ENCODE peak calls at places on chromosomes 12 and 14, in five cellular contexts. W, N, X, G and K are unnamed samples.

GRCh38 chr14:68249534-68250517 is 430.2 kb downstream of the RAD51B start:
- DNase-seq in W (peak), G (no peak), X (no peak), N (peak), K (peak)

GRCh38 chr12:124545508-124546418 is 21.6 kb downstream of the NCOR2 start:
- DNase-seq in W (no peak), X (no peak), G (no peak), N (peak), K (no peak)

GRCh38 chr14:76653875-76654572 is 107.2 kb upstream of the VASH1 start:
- DNase-seq in N (no peak), G (no peak), X (no peak), W (no peak), K (no peak)

GRCh38 chr12:99648183-99648582 is 630 bp downstream of the GARIN6 start:
- DNase-seq in W (no peak), N (no peak), G (no peak), X (no peak), K (no peak)

GRCh38 chr14:56394826-56395543 is 184.6 kb upstream of the TMEM260 start:
- DNase-seq in W (peak), X (no peak), G (no peak), N (no peak), K (no peak)

GRCh38 chr12:47707905-47708543 is 2.2 kb upstream of the RPAP3 start:
- DNase-seq in N (no peak), W (no peak), X (no peak), G (no peak), K (no peak)

GRCh38 chr14:35369701-35370191 is 34.8 kb downstream of the NFKBIA start:
- DNase-seq in N (peak), G (no peak), W (no peak), X (peak), K (no peak)

GRCh38 chr12:104416160-104416559 is 40.6 kb upstream of the CHST11 start:
- DNase-seq in N (no peak), X (no peak), W (no peak), G (no peak), K (no peak)

GRCh38 chr14:99268776-99269510 is 3.1 kb downstream of the BCL11B start:
- DNase-seq in W (no peak), X (peak), G (no peak), N (no peak), K (no peak)

GRCh38 chr12:103421402-103421801 is 74.4 kb downstream of the C12orf42 start:
- DNase-seq in W (no peak), N (no peak), X (no peak), G (no peak), K (no peak)

GRCh38 chr12:62761658-62762057 is 173.3 kb downstream of the PPM1H start:
- DNase-seq in N (peak), W (no peak), X (no peak), G (peak), K (peak)

GRCh38 chr12:109601557-109601956 is 28.0 kb downstream of the MVK start:
- DNase-seq in G (no peak), N (no peak), W (no peak), X (no peak), K (no peak)

GRCh38 chr14:99234982-99235491 is 37.0 kb downstream of the BCL11B start:
- DNase-seq in N (no peak), W (no peak), G (no peak), X (peak), K (no peak)

GRCh38 chr14:69237142-69237541 is 22.8 kb upstream of the GALNT16 start:
- DNase-seq in W (no peak), N (no peak), X (no peak), G (no peak), K (no peak)

GRCh38 chr12:116157845-116158267 is 119.6 kb downstream of the MED13L start:
- DNase-seq in X (no peak), N (no peak), W (peak), G (no peak), K (no peak)

GRCh38 chr14:54642950-54643695 is 76.2 kb downstream of the SAMD4A start:
- DNase-seq in N (peak), W (no peak), G (no peak), X (peak), K (no peak)

GRCh38 chr12:53735-54095 is 12.9 kb upstream of the IQSEC3 start:
- DNase-seq in W (no peak), X (peak), G (no peak), N (no peak), K (no peak)

GRCh38 chr12:113088971-113089756 is 32.6 kb downstream of the DTX1 start:
- DNase-seq in N (no peak), G (no peak), W (no peak), X (no peak), K (no peak)

GRCh38 chr12:60174914-60175313 is 579.1 kb downstream of the SLC16A7 start:
- DNase-seq in N (peak), X (no peak), G (no peak), W (no peak), K (peak)

GRCh38 chr14:56271988-56272387 is 153.8 kb downstream of the PELI2 start:
- DNase-seq in N (peak), W (peak), G (no peak), X (no peak), K (peak)

GRCh38 chr12:103205906-103206305 is 248.4 kb downstream of the ASCL1 start:
- DNase-seq in X (no peak), W (no peak), N (no peak), G (no peak), K (no peak)

GRCh38 chr12:31019561-31020308 is 53.9 kb upstream of the DDX11 start:
- DNase-seq in X (no peak), W (no peak), N (no peak), G (no peak), K (no peak)

GRCh38 chr12:33533527-33533926 is 93.9 kb upstream of the SYT10 start:
- DNase-seq in N (no peak), W (no peak), G (no peak), X (no peak), K (no peak)

GRCh38 chr12:120951-121350 is 54.4 kb downstream of the IQSEC3 start:
- DNase-seq in N (no peak), X (no peak), W (no peak), G (no peak), K (no peak)

GRCh38 chr14:105365101-105365500 is 33.2 kb upstream of the TEX22 start:
- DNase-seq in X (no peak), N (no peak), G (no peak), W (no peak), K (no peak)

GRCh38 chr14:20415723-20416622 is 2.7 kb upstream of the TEP1 start:
- DNase-seq in N (peak), G (peak), W (peak), X (peak), K (peak)